ENCODE peak calls at places on chromosomes 7 and 10, in six cellular contexts. G is HCT116, A is DND-41, Z is fibroblast of lung, W is endothelial cell of umbilical vein, C is PC-3. J is an unnamed sample.

GRCh38 chr7:132453825-132454224 is 122.4 kb downstream of the PLXNA4 start:
- DNase-seq in Z (no peak), G (no peak), A (no peak), W (no peak), C (no peak), J (no peak)

GRCh38 chr7:81721428-81721827 is 48.4 kb downstream of the HGF start:
- DNase-seq in A (no peak), Z (peak; percentile 32), G (no peak), C (peak; percentile 72), W (no peak), J (peak; percentile 1)

GRCh38 chr10:125535559-125535958 is 147.4 kb downstream of the TEX36 start:
- DNase-seq in G (no peak), Z (no peak), A (no peak), C (no peak), W (no peak), J (no peak)

GRCh38 chr10:43867667-43868361 is 219.1 kb upstream of the ZNF32 start:
- DNase-seq in C (peak; percentile 72), Z (peak; percentile 77), W (peak; percentile 66), A (no peak), G (no peak), J (peak; percentile 82)

GRCh38 chr10:84537447-84537931 is 209.1 kb downstream of the CCSER2 start:
- DNase-seq in A (peak; percentile 38), G (peak; percentile 40), C (peak; percentile 75), Z (peak; percentile 66), W (peak; percentile 70), J (no peak)

GRCh38 chr7:18408461-18408860 is 87.1 kb upstream of the HDAC9 start:
- DNase-seq in C (peak; percentile 86), G (no peak), A (no peak), Z (peak; percentile 92), W (peak; percentile 75), J (peak; percentile 91)

GRCh38 chr7:100208911-100209408 is 10.8 kb upstream of the PVRIG start:
- DNase-seq in A (no peak), Z (no peak), G (no peak), C (no peak), W (no peak), J (no peak)

GRCh38 chr7:150983893-150984368 is 5.8 kb upstream of the KCNH2 start:
- DNase-seq in A (peak; percentile 54), C (peak; percentile 65), Z (no peak), G (no peak), W (peak; percentile 36), J (peak; percentile 16)

GRCh38 chr7:156178214-156178613 is 366.0 kb upstream of the SHH start:
- DNase-seq in G (no peak), W (no peak), A (no peak), C (no peak), Z (no peak), J (no peak)

GRCh38 chr7:41878331-41879112 is 175.6 kb upstream of the INHBA start:
- DNase-seq in C (no peak), G (no peak), Z (no peak), A (no peak), W (no peak), J (peak; percentile 72)

GRCh38 chr10:101047268-101047667 is 14.5 kb upstream of the KAZALD1 start:
- DNase-seq in A (no peak), W (no peak), G (no peak), C (no peak), Z (no peak), J (no peak)

GRCh38 chr7:118311121-118311803 is 86.8 kb downstream of the ANKRD7 start:
- DNase-seq in G (peak; percentile 7), A (no peak), Z (peak; percentile 85), W (no peak), C (no peak), J (peak; percentile 72)

GRCh38 chr10:15725603-15726002 is 5.9 kb upstream of the ITGA8 start:
- DNase-seq in Z (peak; percentile 81), W (peak; percentile 49), C (peak; percentile 48), A (no peak), G (peak; percentile 27), J (peak; percentile 32)

GRCh38 chr7:34841326-34841725 is 183.3 kb downstream of the NPSR1 start:
- DNase-seq in G (no peak), C (no peak), A (no peak), Z (no peak), W (no peak), J (no peak)

GRCh38 chr10:48309711-48310226 is 3.3 kb downstream of the MAPK8 start:
- DNase-seq in Z (peak; percentile 21), A (no peak), G (peak; percentile 67), C (peak; percentile 73), W (peak; percentile 42), J (peak; percentile 84)

GRCh38 chr10:114635797-114636550 is 22.1 kb downstream of the ABLIM1 start:
- DNase-seq in G (no peak), C (no peak), A (no peak), Z (no peak), W (no peak), J (no peak)

GRCh38 chr7:25789701-25790240 is 362.2 kb upstream of the NFE2L3 start:
- DNase-seq in A (no peak), W (no peak), G (no peak), Z (no peak), C (no peak), J (no peak)

GRCh38 chr10:124612611-124613498 is 131.3 kb downstream of the FAM53B start:
- DNase-seq in C (no peak), G (peak; percentile 13), A (peak; percentile 88), W (peak; percentile 48), Z (peak; percentile 45), J (peak; percentile 13)

GRCh38 chr7:102890292-102890970 is 22.4 kb upstream of the LRRC17 start:
- DNase-seq in G (no peak), W (peak; percentile 81), C (peak; percentile 36), A (no peak), Z (peak; percentile 96), J (peak; percentile 91)

GRCh38 chr7:1688542-1688941 is 18.5 kb downstream of the ELFN1 start:
- DNase-seq in W (no peak), G (no peak), Z (no peak), C (no peak), A (no peak), J (no peak)

GRCh38 chr10:45373003-45373782 is 823 bp upstream of the ALOX5 start:
- DNase-seq in C (no peak), A (no peak), Z (no peak), G (no peak), W (no peak), J (no peak)

GRCh38 chr10:103224133-103224532 is 21.6 kb upstream of the RPEL1 start:
- DNase-seq in G (no peak), Z (no peak), C (no peak), W (no peak), A (no peak), J (no peak)

GRCh38 chr10:126391162-126391880 is 3.0 kb upstream of the ADAM12 start:
- DNase-seq in C (no peak), A (no peak), W (no peak), G (no peak), Z (peak; percentile 81), J (no peak)

GRCh38 chr7:138032775-138033174 is 30.9 kb upstream of the CREB3L2 start:
- DNase-seq in A (no peak), Z (no peak), W (no peak), C (no peak), G (no peak), J (peak; percentile 55)

GRCh38 chr10:28991326-28991725 is 297.5 kb upstream of the LYZL1 start:
- DNase-seq in W (no peak), Z (peak; percentile 21), A (no peak), C (peak; percentile 80), G (peak; percentile 76), J (peak; percentile 92)

GRCh38 chr10:3350790-3351364 is 178.3 kb upstream of the PITRM1 start:
- DNase-seq in Z (no peak), A (peak; percentile 21), G (no peak), C (no peak), W (no peak), J (no peak)
- H2AFZ ChIP-seq in Z (no peak overlapping the region), A (no peak overlapping the region), G (no peak overlapping the region), C (no peak overlapping the region), W (no peak overlapping the region), J (no peak overlapping the region)

GRCh38 chr10:21495686-21496284 is 29.7 kb downstream of the SKIDA1 start:
- DNase-seq in Z (peak; percentile 87), G (peak; percentile 67), C (peak; percentile 89), A (peak; percentile 89), W (peak; percentile 88), J (no peak)

GRCh38 chr10:21493841-21494220 is 31.7 kb downstream of the SKIDA1 start:
- DNase-seq in A (no peak), C (no peak), W (no peak), Z (no peak), G (no peak), J (no peak)

GRCh38 chr10:21496285-21497176 is 29.0 kb downstream of the SKIDA1 start:
- DNase-seq in A (peak; percentile 74), Z (peak; percentile 56), G (no peak), W (peak; percentile 63), C (peak; percentile 44), J (no peak)

GRCh38 chr10:21494221-21495001 is 31.1 kb downstream of the SKIDA1 start:
- DNase-seq in G (no peak), W (peak; percentile 27), A (peak; percentile 31), Z (peak; percentile 37), C (no peak), J (no peak)

GRCh38 chr10:21495002-21495685 is 30.3 kb downstream of the SKIDA1 start:
- DNase-seq in G (no peak), A (peak; percentile 8), W (peak; percentile 41), Z (peak; percentile 48), C (no peak), J (no peak)
- H3K9ac ChIP-seq in G (peak overlapping the region; percentile 71), A (peak overlapping the region; percentile 86), W (peak overlapping the region; percentile 58), Z (peak overlapping the region; percentile 62), C (peak overlapping the region; percentile 65), J (peak overlapping the region; percentile 81)

GRCh38 chr10:121521794-121522556 is 76.3 kb downstream of the FGFR2 start:
- DNase-seq in C (no peak), A (no peak), G (no peak), W (no peak), Z (no peak), J (no peak)

GRCh38 chr10:121525276-121526039 is 72.8 kb downstream of the FGFR2 start:
- DNase-seq in A (no peak), W (no peak), Z (no peak), C (no peak), G (no peak), J (no peak)

GRCh38 chr10:121524138-121524817 is 74.0 kb downstream of the FGFR2 start:
- DNase-seq in G (no peak), Z (peak; percentile 16), C (no peak), W (no peak), A (no peak), J (no peak)

GRCh38 chr10:121519901-121520500 is 78.2 kb downstream of the FGFR2 start:
- DNase-seq in A (no peak), Z (no peak), G (no peak), C (no peak), W (no peak), J (no peak)

DNA sequence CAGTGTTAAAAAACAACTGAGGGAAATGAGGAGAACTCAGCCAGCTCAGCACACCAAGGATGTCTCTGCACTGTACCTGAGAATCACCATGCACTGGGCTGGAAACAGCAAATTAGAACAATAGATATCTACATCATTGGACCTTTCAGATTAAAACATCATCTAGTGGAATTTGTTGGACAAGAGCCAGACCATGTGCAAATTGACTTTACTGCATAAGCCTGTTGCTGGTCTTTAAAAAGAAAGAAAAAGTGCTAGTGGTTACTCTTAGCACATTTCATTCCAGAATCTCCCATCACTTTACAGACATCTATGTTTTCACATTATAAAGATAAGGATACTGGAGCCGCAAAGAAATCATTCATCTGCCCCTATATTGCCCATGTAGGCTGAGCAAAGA is 75.4 kb downstream of the FGFR2 start:
- DNase-seq in G (no peak), W (no peak), C (no peak), A (no peak), Z (no peak), J (peak; percentile 25)
- H3K27ac ChIP-seq in G (no peak overlapping the region), W (no peak overlapping the region), C (no peak overlapping the region), A (no peak overlapping the region), Z (no peak overlapping the region), J (no peak overlapping the region)

GRCh38 chr7:15906436-15906835 is 220.0 kb upstream of the MEOX2 start:
- DNase-seq in G (no peak), Z (no peak), C (no peak), A (no peak), W (no peak), J (no peak)
- H2AFZ ChIP-seq in G (no peak overlapping the region), Z (no peak overlapping the region), C (no peak overlapping the region), A (no peak overlapping the region), W (no peak overlapping the region), J (no peak overlapping the region)